ENCODE peak calls at places on chromosomes 16 and 17, in six cellular contexts. One of them, this sample, is unnamed.
A peak's percentile ranks its signal among the peaks of the same experiment; 100 is the strongest.

GRCh38 chr16:25051446-25052160 is 36.4 kb upstream of the ARHGAP17 start:
- DNase-seq in tibial artery: no peak
- DNase-seq in ascending aorta: no peak
- DNase-seq in dorsolateral prefrontal cortex: no peak
- DNase-seq in pancreas: no peak
- DNase-seq in psoas muscle: no peak
- DNase-seq in this sample: peak; percentile 47

GRCh38 chr17:68424188-68424587 is 33.1 kb downstream of the WIPI1 start:
- DNase-seq in tibial artery: no peak
- DNase-seq in ascending aorta: no peak
- DNase-seq in dorsolateral prefrontal cortex: no peak
- DNase-seq in pancreas: no peak
- DNase-seq in psoas muscle: no peak
- DNase-seq in this sample: no peak

GRCh38 chr17:7922499-7923289 is 6.6 kb upstream of the RNF227 start:
- DNase-seq in tibial artery: peak; percentile 92
- DNase-seq in ascending aorta: peak; percentile 43
- DNase-seq in dorsolateral prefrontal cortex: peak; percentile 91
- DNase-seq in pancreas: peak; percentile 81
- DNase-seq in psoas muscle: peak; percentile 91
- DNase-seq in this sample: no peak

GRCh38 chr17:77235370-77236080 is 94.8 kb downstream of the SEC14L1 start:
- DNase-seq in tibial artery: no peak
- DNase-seq in ascending aorta: no peak
- DNase-seq in dorsolateral prefrontal cortex: no peak
- DNase-seq in pancreas: no peak
- DNase-seq in psoas muscle: peak; percentile 68
- DNase-seq in this sample: peak; percentile 59

GRCh38 chr17:81991684-81992513 is 14.5 kb downstream of the ASPSCR1 start:
- DNase-seq in tibial artery: peak; percentile 85
- DNase-seq in ascending aorta: no peak
- DNase-seq in dorsolateral prefrontal cortex: no peak
- DNase-seq in pancreas: peak; percentile 87
- DNase-seq in psoas muscle: peak; percentile 93
- DNase-seq in this sample: no peak

GRCh38 chr16:49097964-49098363 is 183.7 kb downstream of the CBLN1 start:
- DNase-seq in tibial artery: no peak
- DNase-seq in ascending aorta: no peak
- DNase-seq in dorsolateral prefrontal cortex: no peak
- DNase-seq in pancreas: no peak
- DNase-seq in psoas muscle: no peak
- DNase-seq in this sample: no peak

GRCh38 chr16:3681206-3681605 is 26.7 kb downstream of the DNASE1 start:
- DNase-seq in tibial artery: no peak
- DNase-seq in ascending aorta: no peak
- DNase-seq in dorsolateral prefrontal cortex: no peak
- DNase-seq in pancreas: peak; percentile 65
- DNase-seq in psoas muscle: peak; percentile 77
- DNase-seq in this sample: no peak

GRCh38 chr16:17773698-17774101 is 302.9 kb upstream of the XYLT1 start:
- DNase-seq in tibial artery: no peak
- DNase-seq in ascending aorta: no peak
- DNase-seq in dorsolateral prefrontal cortex: peak; percentile 54
- DNase-seq in pancreas: no peak
- DNase-seq in psoas muscle: no peak
- DNase-seq in this sample: no peak

GRCh38 chr16:75181630-75182029 is 25.3 kb downstream of the CTRB2 start:
- DNase-seq in tibial artery: no peak
- DNase-seq in ascending aorta: no peak
- DNase-seq in dorsolateral prefrontal cortex: no peak
- DNase-seq in pancreas: no peak
- DNase-seq in psoas muscle: no peak
- DNase-seq in this sample: no peak

GRCh38 chr17:78974635-78975591 is 4.8 kb downstream of the LGALS3BP start:
- DNase-seq in tibial artery: peak; percentile 92
- DNase-seq in ascending aorta: peak; percentile 40
- DNase-seq in dorsolateral prefrontal cortex: no peak
- DNase-seq in pancreas: peak; percentile 68
- DNase-seq in psoas muscle: peak; percentile 85
- DNase-seq in this sample: peak; percentile 68

GRCh38 chr16:12119037-12119436 is 142.5 kb downstream of the SNX29 start:
- DNase-seq in tibial artery: no peak
- DNase-seq in ascending aorta: no peak
- DNase-seq in dorsolateral prefrontal cortex: no peak
- DNase-seq in pancreas: no peak
- DNase-seq in psoas muscle: no peak
- DNase-seq in this sample: no peak
- TF ChIP-seq CTCF in tibial artery: no peak
- TF ChIP-seq CTCF in ascending aorta: no peak
- TF ChIP-seq CTCF in dorsolateral prefrontal cortex: no peak
- TF ChIP-seq CTCF in pancreas: no peak
- TF ChIP-seq CTCF in psoas muscle: no peak
- TF ChIP-seq CTCF in this sample: no peak

DNA sequence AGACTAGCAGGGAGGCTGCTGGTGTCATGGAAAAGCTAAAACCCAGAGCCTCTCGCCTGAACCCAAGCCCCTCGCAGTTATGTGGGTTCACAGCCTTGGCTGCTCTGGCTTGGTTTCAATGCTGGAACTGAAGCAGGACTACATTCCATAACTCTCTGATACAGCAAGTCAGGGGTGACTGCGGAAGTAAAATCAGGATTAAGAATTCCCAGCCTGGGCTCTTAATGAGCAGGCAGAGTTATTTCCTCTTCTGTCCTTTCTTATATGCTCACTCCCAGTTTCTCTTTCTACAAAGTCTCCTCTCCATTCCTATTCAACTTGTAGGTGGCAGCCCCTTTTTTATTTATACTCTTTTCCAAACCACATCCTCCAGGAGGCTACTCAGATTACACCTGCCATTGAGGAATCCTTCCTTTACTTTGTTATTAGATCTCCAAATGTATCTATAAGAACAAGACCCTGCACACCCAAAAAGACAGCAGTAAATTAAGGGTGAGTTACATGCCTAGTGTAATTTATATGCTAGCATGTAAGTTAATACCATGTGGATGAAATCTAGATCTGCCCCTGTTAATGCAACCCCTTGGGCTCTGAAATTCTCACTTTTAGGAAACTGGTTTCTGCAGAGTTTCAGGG is 40.3 kb downstream of the HOXB1 start:
- DNase-seq in tibial artery: no peak
- DNase-seq in ascending aorta: no peak
- DNase-seq in dorsolateral prefrontal cortex: no peak
- DNase-seq in pancreas: no peak
- DNase-seq in psoas muscle: no peak
- DNase-seq in this sample: no peak
- H3K27me3 ChIP-seq in tibial artery: no peaks in the 10 kb centered on the region
- H3K27me3 ChIP-seq in ascending aorta: no peaks in the 10 kb centered on the region
- H3K27me3 ChIP-seq in dorsolateral prefrontal cortex: peaks cover 35% of the 10 kb centered on the region
- H3K27me3 ChIP-seq in pancreas: no peaks in the 10 kb centered on the region
- H3K27me3 ChIP-seq in psoas muscle: no peaks in the 10 kb centered on the region
- H3K27me3 ChIP-seq in this sample: peaks cover 1% of the 10 kb centered on the region

GRCh38 chr16:530111-530817 is 2.8 kb downstream of the CAPN15 start:
- DNase-seq in tibial artery: no peak
- DNase-seq in ascending aorta: no peak
- DNase-seq in dorsolateral prefrontal cortex: no peak
- DNase-seq in pancreas: no peak
- DNase-seq in psoas muscle: no peak
- DNase-seq in this sample: no peak
- H3K4me3 ChIP-seq in tibial artery: no peak overlapping the region
- H3K4me3 ChIP-seq in ascending aorta: no peak overlapping the region
- H3K4me3 ChIP-seq in dorsolateral prefrontal cortex: no peak overlapping the region
- H3K4me3 ChIP-seq in pancreas: no peak overlapping the region
- H3K4me3 ChIP-seq in psoas muscle: peak overlapping the region; percentile 87
- H3K4me3 ChIP-seq in this sample: no peak overlapping the region

GRCh38 chr16:28546626-28547025 is 7.1 kb upstream of the SGF29 start:
- DNase-seq in tibial artery: no peak
- DNase-seq in ascending aorta: no peak
- DNase-seq in dorsolateral prefrontal cortex: no peak
- DNase-seq in pancreas: no peak
- DNase-seq in psoas muscle: no peak
- DNase-seq in this sample: no peak

GRCh38 chr16:28544998-28545397 is 6.2 kb upstream of the NUPR1 start:
- DNase-seq in tibial artery: no peak
- DNase-seq in ascending aorta: no peak
- DNase-seq in dorsolateral prefrontal cortex: no peak
- DNase-seq in pancreas: no peak
- DNase-seq in psoas muscle: no peak
- DNase-seq in this sample: no peak

GRCh38 chr16:28549301-28549899 is 4.3 kb upstream of the SGF29 start:
- DNase-seq in tibial artery: no peak
- DNase-seq in ascending aorta: no peak
- DNase-seq in dorsolateral prefrontal cortex: no peak
- DNase-seq in pancreas: no peak
- DNase-seq in psoas muscle: no peak
- DNase-seq in this sample: no peak

GRCh38 chr16:28543072-28543471 is 4.3 kb upstream of the NUPR1 start:
- DNase-seq in tibial artery: peak; percentile 75
- DNase-seq in ascending aorta: no peak
- DNase-seq in dorsolateral prefrontal cortex: no peak
- DNase-seq in pancreas: peak; percentile 58
- DNase-seq in psoas muscle: no peak
- DNase-seq in this sample: no peak

GRCh38 chr16:28548306-28548802 is 5.4 kb upstream of the SGF29 start:
- DNase-seq in tibial artery: no peak
- DNase-seq in ascending aorta: no peak
- DNase-seq in dorsolateral prefrontal cortex: no peak
- DNase-seq in pancreas: no peak
- DNase-seq in psoas muscle: no peak
- DNase-seq in this sample: no peak
- TF ChIP-seq CTCF in tibial artery: no peak
- TF ChIP-seq CTCF in ascending aorta: no peak
- TF ChIP-seq CTCF in dorsolateral prefrontal cortex: no peak
- TF ChIP-seq CTCF in pancreas: no peak
- TF ChIP-seq CTCF in psoas muscle: no peak
- TF ChIP-seq CTCF in this sample: no peak

DNA sequence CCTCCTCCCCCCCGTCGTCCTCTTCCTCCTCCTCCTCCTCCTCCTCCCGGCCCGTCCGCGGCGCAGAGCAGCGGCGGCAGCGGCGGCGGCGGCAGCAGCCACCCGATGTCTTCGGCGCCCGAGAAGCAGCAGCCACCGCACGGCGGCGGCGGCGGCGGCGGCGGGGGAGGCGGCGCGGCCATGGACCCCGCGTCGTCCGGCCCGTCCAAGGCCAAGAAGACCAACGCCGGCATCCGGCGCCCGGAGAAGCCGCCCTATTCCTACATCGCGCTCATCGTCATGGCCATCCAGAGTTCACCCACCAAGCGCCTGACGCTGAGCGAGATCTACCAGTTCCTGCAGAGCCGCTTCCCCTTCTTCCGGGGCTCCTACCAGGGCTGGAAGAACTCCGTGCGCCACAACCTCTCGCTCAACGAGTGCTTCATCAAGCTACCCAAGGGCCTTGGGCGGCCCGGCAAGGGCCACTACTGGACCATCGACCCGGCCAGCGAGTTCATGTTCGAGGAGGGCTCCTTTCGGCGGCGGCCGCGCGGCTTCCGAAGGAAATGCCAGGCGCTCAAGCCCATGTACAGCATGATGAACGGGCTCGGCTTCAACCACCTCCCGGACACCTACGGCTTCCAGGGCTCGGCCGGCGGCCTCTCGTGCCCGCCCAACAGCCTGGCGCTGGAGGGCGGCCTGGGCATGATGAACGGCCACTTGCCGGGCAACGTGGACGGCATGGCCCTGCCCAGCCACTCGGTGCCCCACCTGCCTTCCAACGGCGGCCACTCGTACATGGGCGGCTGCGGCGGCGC is at the start of gene FOXF1:
- DNase-seq in tibial artery: no peak
- DNase-seq in ascending aorta: no peak
- DNase-seq in dorsolateral prefrontal cortex: no peak
- DNase-seq in pancreas: no peak
- DNase-seq in psoas muscle: peak; percentile 50
- DNase-seq in this sample: no peak
- H3K27me3 ChIP-seq in tibial artery: peaks cover 21% of the 10 kb centered on the region
- H3K27me3 ChIP-seq in ascending aorta: peaks cover 45% of the 10 kb centered on the region
- H3K27me3 ChIP-seq in dorsolateral prefrontal cortex: peaks cover 100% of the 10 kb centered on the region
- H3K27me3 ChIP-seq in pancreas: no peaks in the 10 kb centered on the region
- H3K27me3 ChIP-seq in psoas muscle: no peaks in the 10 kb centered on the region
- H3K27me3 ChIP-seq in this sample: peaks cover 2% of the 10 kb centered on the region

DNA sequence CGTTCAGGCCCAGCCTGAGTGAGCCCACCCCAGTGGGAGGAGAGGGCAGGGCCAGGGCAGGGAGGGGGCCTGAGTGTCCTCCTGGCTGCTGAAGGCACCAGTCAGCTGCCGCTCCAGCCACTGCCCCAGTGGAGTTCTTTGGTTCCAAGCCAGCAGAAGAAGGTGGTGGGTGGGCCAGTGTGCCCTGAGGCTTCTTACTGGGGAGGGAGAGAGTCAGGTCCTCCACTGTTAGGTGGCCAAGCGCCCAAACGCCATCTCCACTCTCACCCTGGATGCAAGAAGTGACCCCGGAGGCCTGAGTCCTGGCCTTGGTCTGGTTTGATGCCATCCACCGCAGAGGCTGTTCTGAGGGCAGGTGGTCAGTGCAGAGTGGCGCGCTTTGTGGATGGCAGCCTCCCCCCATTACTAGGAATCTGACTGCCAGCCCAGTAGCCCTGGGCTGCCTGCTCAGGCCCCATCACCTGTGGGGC is 2.2 kb downstream of the RNF213 start:
- DNase-seq in tibial artery: no peak
- DNase-seq in ascending aorta: no peak
- DNase-seq in dorsolateral prefrontal cortex: no peak
- DNase-seq in pancreas: no peak
- DNase-seq in psoas muscle: no peak
- DNase-seq in this sample: no peak
- H3K4me3 ChIP-seq in tibial artery: peak overlapping the region; percentile 30
- H3K4me3 ChIP-seq in ascending aorta: peak overlapping the region; percentile 26
- H3K4me3 ChIP-seq in dorsolateral prefrontal cortex: peak overlapping the region; percentile 51
- H3K4me3 ChIP-seq in pancreas: peak overlapping the region; percentile 52
- H3K4me3 ChIP-seq in psoas muscle: peak overlapping the region; percentile 96
- H3K4me3 ChIP-seq in this sample: no peak overlapping the region